ENCODE peak calls at places on chromosomes 11 and 22, in seven cellular contexts. One of them, this sample, is unnamed.
A peak's percentile ranks its signal among the peaks of the same experiment; 100 is the strongest.

GRCh38 chr11:64208086-64208795 is 1.7 kb downstream of the FERMT3 start:
- DNase-seq in Caco-2: no peak
- DNase-seq in epithelial cell of proximal tubule: no peak
- DNase-seq in endothelial cell: no peak
- DNase-seq in kidney: peak; percentile 78
- DNase-seq in GM23338: no peak
- DNase-seq in fibroblast of lung: no peak
- DNase-seq in this sample: no peak

GRCh38 chr11:133966924-133967598 is 10.3 kb upstream of the IGSF9B start:
- DNase-seq in Caco-2: peak; percentile 26
- DNase-seq in epithelial cell of proximal tubule: no peak
- DNase-seq in endothelial cell: peak; percentile 77
- DNase-seq in kidney: no peak
- DNase-seq in GM23338: peak; percentile 83
- DNase-seq in fibroblast of lung: no peak
- DNase-seq in this sample: no peak

GRCh38 chr11:19232910-19233503 is 7.7 kb downstream of the E2F8 start:
- DNase-seq in Caco-2: no peak
- DNase-seq in epithelial cell of proximal tubule: peak; percentile 68
- DNase-seq in endothelial cell: no peak
- DNase-seq in kidney: no peak
- DNase-seq in GM23338: no peak
- DNase-seq in fibroblast of lung: peak; percentile 65
- DNase-seq in this sample: no peak

GRCh38 chr11:67466367-67466766 is 2.7 kb downstream of the TMEM134 start:
- DNase-seq in Caco-2: no peak
- DNase-seq in epithelial cell of proximal tubule: no peak
- DNase-seq in endothelial cell: no peak
- DNase-seq in kidney: no peak
- DNase-seq in GM23338: no peak
- DNase-seq in fibroblast of lung: no peak
- DNase-seq in this sample: no peak

GRCh38 chr11:72409458-72409857 is 24.9 kb downstream of the CLPB start:
- DNase-seq in Caco-2: no peak
- DNase-seq in epithelial cell of proximal tubule: no peak
- DNase-seq in endothelial cell: no peak
- DNase-seq in kidney: no peak
- DNase-seq in GM23338: no peak
- DNase-seq in fibroblast of lung: no peak
- DNase-seq in this sample: no peak

GRCh38 chr22:48054596-48054995 is 1292.1 kb downstream of the TBC1D22A start:
- DNase-seq in Caco-2: no peak
- DNase-seq in epithelial cell of proximal tubule: no peak
- DNase-seq in endothelial cell: no peak
- DNase-seq in kidney: no peak
- DNase-seq in GM23338: no peak
- DNase-seq in fibroblast of lung: no peak
- DNase-seq in this sample: no peak

GRCh38 chr11:92852946-92853345 is 116.5 kb upstream of the MTNR1B start:
- DNase-seq in Caco-2: no peak
- DNase-seq in epithelial cell of proximal tubule: no peak
- DNase-seq in endothelial cell: no peak
- DNase-seq in kidney: peak; percentile 80
- DNase-seq in GM23338: no peak
- DNase-seq in fibroblast of lung: no peak
- DNase-seq in this sample: no peak

GRCh38 chr11:109680127-109680526 is 258.1 kb downstream of the C11orf87 start:
- DNase-seq in Caco-2: no peak
- DNase-seq in epithelial cell of proximal tubule: no peak
- DNase-seq in endothelial cell: no peak
- DNase-seq in kidney: no peak
- DNase-seq in GM23338: no peak
- DNase-seq in fibroblast of lung: no peak
- DNase-seq in this sample: no peak

GRCh38 chr22:50674606-50675552 is 2.3 kb downstream of the SHANK3 start:
- DNase-seq in Caco-2: peak; percentile 87
- DNase-seq in epithelial cell of proximal tubule: no peak
- DNase-seq in endothelial cell: peak; percentile 53
- DNase-seq in kidney: peak; percentile 93
- DNase-seq in GM23338: peak; percentile 94
- DNase-seq in fibroblast of lung: no peak
- DNase-seq in this sample: no peak

GRCh38 chr11:1574256-1575242 is 2.5 kb upstream of the DUSP8 start:
- DNase-seq in Caco-2: peak; percentile 82
- DNase-seq in epithelial cell of proximal tubule: no peak
- DNase-seq in endothelial cell: peak; percentile 58
- DNase-seq in kidney: peak; percentile 90
- DNase-seq in GM23338: peak; percentile 62
- DNase-seq in fibroblast of lung: peak; percentile 49
- DNase-seq in this sample: no peak

GRCh38 chr22:43187171-43188099 is 501 bp upstream of the TTLL12 start:
- DNase-seq in Caco-2: peak; percentile 98
- DNase-seq in epithelial cell of proximal tubule: peak; percentile 18
- DNase-seq in endothelial cell: peak; percentile 98
- DNase-seq in kidney: peak; percentile 99
- DNase-seq in GM23338: peak; percentile 93
- DNase-seq in fibroblast of lung: peak; percentile 94
- DNase-seq in this sample: peak; percentile 81

GRCh38 chr11:8258771-8259170 is 4.9 kb downstream of the LMO1 start:
- DNase-seq in Caco-2: no peak
- DNase-seq in epithelial cell of proximal tubule: peak; percentile 60
- DNase-seq in endothelial cell: no peak
- DNase-seq in kidney: peak; percentile 31
- DNase-seq in GM23338: no peak
- DNase-seq in fibroblast of lung: peak; percentile 51
- DNase-seq in this sample: no peak

GRCh38 chr11:18368236-18368635 is 26.1 kb upstream of the LDHA start:
- DNase-seq in Caco-2: no peak
- DNase-seq in epithelial cell of proximal tubule: no peak
- DNase-seq in endothelial cell: no peak
- DNase-seq in kidney: no peak
- DNase-seq in GM23338: no peak
- DNase-seq in fibroblast of lung: no peak
- DNase-seq in this sample: no peak

GRCh38 chr22:30421695-30422480 is 3.7 kb upstream of the MTFP1 start:
- DNase-seq in Caco-2: no peak
- DNase-seq in epithelial cell of proximal tubule: no peak
- DNase-seq in endothelial cell: no peak
- DNase-seq in kidney: peak; percentile 4
- DNase-seq in GM23338: no peak
- DNase-seq in fibroblast of lung: no peak
- DNase-seq in this sample: no peak

GRCh38 chr22:41904450-41905410 is 10.1 kb downstream of the SHISA8 start:
- DNase-seq in Caco-2: no peak
- DNase-seq in epithelial cell of proximal tubule: no peak
- DNase-seq in endothelial cell: no peak
- DNase-seq in kidney: no peak
- DNase-seq in GM23338: no peak
- DNase-seq in fibroblast of lung: no peak
- DNase-seq in this sample: no peak

DNA sequence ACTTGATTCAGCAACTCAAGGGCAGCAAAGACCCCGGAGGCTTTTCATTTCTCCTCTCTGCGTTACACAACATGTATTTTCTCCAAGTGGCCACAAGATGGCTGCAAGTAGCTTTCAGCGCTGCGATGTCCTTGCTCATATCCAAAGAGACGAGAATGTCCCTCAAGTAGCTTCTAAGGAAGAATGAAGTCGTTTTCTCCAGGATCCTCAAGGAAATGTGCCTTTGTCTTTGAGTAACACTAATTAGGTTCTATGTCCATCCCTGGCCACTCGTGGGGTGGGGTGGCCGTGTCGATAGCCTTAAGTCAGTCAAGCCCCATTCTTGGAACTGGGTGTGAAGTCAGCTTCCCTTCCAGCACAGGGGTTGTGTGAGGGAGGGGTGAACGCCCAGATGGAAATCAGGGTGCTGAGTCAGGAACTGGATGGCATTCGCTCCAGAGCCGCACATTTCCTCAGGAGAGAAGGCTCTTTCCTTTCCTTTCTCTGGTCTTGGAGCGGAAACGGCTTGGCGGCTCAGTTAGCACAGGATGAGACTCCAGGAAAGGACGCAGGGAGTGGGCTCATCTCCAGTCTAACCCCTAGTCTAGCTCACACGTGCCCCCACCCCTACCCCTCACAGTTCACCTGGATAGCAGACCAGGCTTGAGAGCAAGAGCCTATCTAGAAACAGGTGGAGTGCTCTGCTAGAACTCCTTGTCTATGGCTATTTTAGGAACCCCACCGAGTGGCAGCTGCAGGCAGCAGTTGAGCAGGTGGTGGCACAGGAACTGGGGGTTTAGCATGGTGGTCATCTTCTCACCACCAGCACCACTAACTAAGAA is 44.3 kb downstream of the NNMT start:
- DNase-seq in Caco-2: peak; percentile 66
- DNase-seq in epithelial cell of proximal tubule: peak; percentile 47
- DNase-seq in endothelial cell: peak; percentile 39
- DNase-seq in kidney: peak; percentile 69
- DNase-seq in GM23338: peak; percentile 92
- DNase-seq in fibroblast of lung: peak; percentile 85
- DNase-seq in this sample: no peak
- TF ChIP-seq CTCF in Caco-2: peak; percentile 97
- TF ChIP-seq CTCF in epithelial cell of proximal tubule: peak; percentile 85
- TF ChIP-seq CTCF in endothelial cell: peak; percentile 75
- TF ChIP-seq CTCF in kidney: peak; percentile 85
- TF ChIP-seq CTCF in GM23338: peak; percentile 87
- TF ChIP-seq CTCF in fibroblast of lung: peak; percentile 87
- TF ChIP-seq CTCF in this sample: peak; percentile 74

DNA sequence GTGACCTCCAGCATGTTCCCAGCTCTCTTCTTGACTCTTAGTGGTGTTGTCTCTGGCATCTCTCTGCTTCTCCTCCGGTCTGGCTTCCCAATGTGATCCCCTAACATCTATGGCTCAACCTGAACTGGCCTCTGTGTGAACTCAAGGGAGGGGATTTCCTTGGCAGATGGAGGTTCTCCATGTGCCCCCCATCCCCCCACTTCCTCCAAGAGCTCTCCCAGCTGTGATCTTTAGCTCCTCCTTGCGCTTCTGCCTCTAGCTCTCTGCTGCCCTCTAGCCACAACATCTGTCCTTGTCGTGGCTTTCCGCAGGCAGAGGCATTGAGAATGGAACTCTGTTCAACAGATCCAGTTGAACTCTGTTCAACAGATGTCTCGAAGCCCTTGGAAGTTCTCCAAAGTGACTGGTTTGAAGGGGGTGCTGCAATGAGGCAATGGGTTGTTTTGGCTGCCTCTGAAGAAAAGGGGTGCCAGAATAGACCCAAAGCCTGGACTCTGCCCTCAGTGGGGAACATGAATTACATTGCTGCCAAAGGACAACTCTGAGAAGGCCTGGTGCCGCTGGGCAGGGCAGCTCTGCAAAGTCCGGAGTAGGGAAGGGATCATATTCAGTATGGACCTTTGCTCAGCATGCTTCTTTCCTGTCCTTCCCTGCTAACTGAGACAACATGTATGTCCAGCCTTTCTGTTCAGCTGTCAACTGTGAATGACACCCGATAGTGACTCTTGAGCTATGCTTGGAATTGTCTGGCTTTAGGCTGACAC is 61.9 kb downstream of the ADM start:
- DNase-seq in Caco-2: peak; percentile 91
- DNase-seq in epithelial cell of proximal tubule: peak; percentile 77
- DNase-seq in endothelial cell: peak; percentile 85
- DNase-seq in kidney: peak; percentile 82
- DNase-seq in GM23338: peak; percentile 99
- DNase-seq in fibroblast of lung: peak; percentile 100
- DNase-seq in this sample: peak; percentile 67
- TF ChIP-seq CTCF in Caco-2: peak; percentile 94
- TF ChIP-seq CTCF in epithelial cell of proximal tubule: peak; percentile 97
- TF ChIP-seq CTCF in endothelial cell: peak; percentile 69
- TF ChIP-seq CTCF in kidney: peak; percentile 87
- TF ChIP-seq CTCF in GM23338: peak; percentile 88
- TF ChIP-seq CTCF in fibroblast of lung: peak; percentile 96
- TF ChIP-seq CTCF in this sample: no peak

GRCh38 chr11:86571273-86571948 is 101.0 kb downstream of the ME3 start:
- DNase-seq in Caco-2: peak; percentile 93
- DNase-seq in epithelial cell of proximal tubule: no peak
- DNase-seq in endothelial cell: peak; percentile 66
- DNase-seq in kidney: no peak
- DNase-seq in GM23338: peak; percentile 94
- DNase-seq in fibroblast of lung: no peak
- DNase-seq in this sample: no peak
- TF ChIP-seq CTCF in Caco-2: peak; percentile 95
- TF ChIP-seq CTCF in epithelial cell of proximal tubule: peak; percentile 68
- TF ChIP-seq CTCF in endothelial cell: peak; percentile 78
- TF ChIP-seq CTCF in kidney: peak; percentile 21
- TF ChIP-seq CTCF in GM23338: peak; percentile 80
- TF ChIP-seq CTCF in fibroblast of lung: peak; percentile 43
- TF ChIP-seq CTCF in this sample: no peak

DNA sequence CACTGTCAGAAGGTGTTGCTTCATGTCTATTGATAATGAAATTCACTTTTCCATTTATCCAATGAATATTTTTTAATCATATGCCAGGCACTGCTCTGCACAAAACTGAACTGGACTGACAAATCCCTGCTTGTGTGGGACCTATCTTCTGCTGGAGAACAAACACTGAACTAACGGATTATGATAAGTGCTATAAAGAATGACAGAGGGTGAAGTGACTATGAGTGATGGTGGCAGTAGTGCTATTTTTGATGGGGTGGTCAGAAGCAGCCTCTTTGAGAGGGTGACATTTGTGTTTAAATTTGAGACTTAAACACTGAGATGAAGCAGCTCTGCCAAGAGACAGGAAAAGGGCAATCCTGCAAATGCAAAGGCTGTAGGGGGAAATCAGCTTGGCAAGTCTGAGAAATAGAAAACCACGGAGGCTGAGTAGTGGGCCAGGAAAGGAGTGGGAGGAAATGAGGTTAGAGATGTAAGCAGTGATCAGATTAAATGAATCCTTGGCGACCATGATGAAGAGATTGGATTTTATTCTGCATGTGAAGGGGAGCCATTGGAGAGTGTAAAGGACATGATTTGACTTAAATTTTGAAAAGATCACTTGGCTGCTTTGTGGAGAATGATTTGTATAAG is 6.0 kb downstream of the TBCEL start:
- DNase-seq in Caco-2: no peak
- DNase-seq in epithelial cell of proximal tubule: no peak
- DNase-seq in endothelial cell: no peak
- DNase-seq in kidney: no peak
- DNase-seq in GM23338: no peak
- DNase-seq in fibroblast of lung: no peak
- DNase-seq in this sample: no peak
- TF ChIP-seq CTCF in Caco-2: no peak
- TF ChIP-seq CTCF in epithelial cell of proximal tubule: no peak
- TF ChIP-seq CTCF in endothelial cell: no peak
- TF ChIP-seq CTCF in kidney: no peak
- TF ChIP-seq CTCF in GM23338: no peak
- TF ChIP-seq CTCF in fibroblast of lung: no peak
- TF ChIP-seq CTCF in this sample: no peak

GRCh38 chr11:3882671-3883070 is 27.2 kb downstream of the STIM1 start:
- DNase-seq in Caco-2: no peak
- DNase-seq in epithelial cell of proximal tubule: no peak
- DNase-seq in endothelial cell: no peak
- DNase-seq in kidney: no peak
- DNase-seq in GM23338: no peak
- DNase-seq in fibroblast of lung: peak; percentile 12
- DNase-seq in this sample: no peak
- TF ChIP-seq CTCF in Caco-2: no peak
- TF ChIP-seq CTCF in epithelial cell of proximal tubule: no peak
- TF ChIP-seq CTCF in endothelial cell: no peak
- TF ChIP-seq CTCF in kidney: no peak
- TF ChIP-seq CTCF in GM23338: no peak
- TF ChIP-seq CTCF in fibroblast of lung: no peak
- TF ChIP-seq CTCF in this sample: no peak